ENCODE peak calls at places on chromosomes 7 and 10, in six cellular contexts. S is esophagus squamous epithelium, D is NCI-H82, M is T-helper 1 cell, Q is uterus, Y is astrocyte of the spinal cord. U is an unnamed sample.

GRCh38 chr10:44963772-44964633 is 4.4 kb downstream of the RASSF4 start:
- DNase-seq in S (no peak), D (peak; percentile 40), M (no peak), Q (no peak), Y (no peak), U (peak; percentile 90)

GRCh38 chr10:132460691-132461090 is 63.7 kb downstream of the PWWP2B start:
- DNase-seq in S (no peak), D (no peak), M (no peak), Q (no peak), Y (no peak), U (no peak)

GRCh38 chr7:159049266-159050025 is 95.2 kb downstream of the VIPR2 start:
- DNase-seq in S (no peak), D (no peak), M (no peak), Q (no peak), Y (no peak), U (no peak)

GRCh38 chr7:13291010-13291409 is 603.6 kb downstream of the ARL4A start:
- DNase-seq in S (no peak), D (peak; percentile 4), M (no peak), Q (no peak), Y (no peak), U (no peak)

GRCh38 chr10:33277135-33277536 is 57.3 kb downstream of the NRP1 start:
- DNase-seq in S (no peak), D (no peak), M (no peak), Q (no peak), Y (no peak), U (no peak)

GRCh38 chr10:88278912-88279311 is 304.2 kb downstream of the RNLS start:
- DNase-seq in S (no peak), D (no peak), M (no peak), Q (no peak), Y (peak; percentile 43), U (no peak)

GRCh38 chr7:22269963-22270362 is 87.0 kb downstream of the RAPGEF5 start:
- DNase-seq in S (no peak), D (no peak), M (no peak), Q (no peak), Y (no peak), U (no peak)

GRCh38 chr10:72310636-72311035 is 36.9 kb downstream of the DDIT4 start:
- DNase-seq in S (no peak), D (no peak), M (no peak), Q (no peak), Y (no peak), U (no peak)

GRCh38 chr7:85447004-85447403 is 260.1 kb upstream of the SEMA3D start:
- DNase-seq in S (no peak), D (no peak), M (no peak), Q (no peak), Y (no peak), U (no peak)

GRCh38 chr7:42932861-42933591 is 850 bp downstream of the MRPL32 start:
- DNase-seq in S (no peak), D (peak; percentile 72), M (no peak), Q (no peak), Y (peak; percentile 47), U (peak; percentile 20)

GRCh38 chr10:3482200-3482993 is 302.6 kb downstream of the KLF6 start:
- DNase-seq in S (no peak), D (peak; percentile 63), M (no peak), Q (peak; percentile 61), Y (peak; percentile 95), U (no peak)

GRCh38 chr10:127815147-127815546 is 77.6 kb downstream of the CLRN3 start:
- DNase-seq in S (no peak), D (no peak), M (no peak), Q (no peak), Y (no peak), U (no peak)

GRCh38 chr7:17374157-17374556 is 75.7 kb downstream of the AHR start:
- DNase-seq in S (no peak), D (no peak), M (no peak), Q (no peak), Y (no peak), U (no peak)

GRCh38 chr7:74269757-74270277 is 15.6 kb upstream of the RFC2 start:
- DNase-seq in S (no peak), D (peak; percentile 72), M (peak; percentile 46), Q (peak; percentile 64), Y (peak; percentile 69), U (peak; percentile 76)